ENCODE peak calls at places on chromosomes 1 and 21, in six cellular contexts. Y is lung; V is ovary; Z is GM20000; I is EH; R is stimulated activated CD4-positive, alpha-beta T cell treated with anti-CD3 and anti-CD28 coated beads, Interleukin-1b, Interleukin-23, amount 100 ng/mL, for 1 hour. M is an unnamed sample.

GRCh38 chr1:228090613-228091081 is 8.1 kb downstream of the ARF1 start:
- DNase-seq in Y (no peak), V (peak; percentile 8), Z (no peak), I (peak; percentile 27), R (no peak), M (no peak)

GRCh38 chr1:106266786-106267185 is 789.7 kb upstream of the PRMT6 start:
- DNase-seq in Y (no peak), V (no peak), Z (no peak), I (no peak), R (no peak), M (no peak)

GRCh38 chr1:42479621-42480020 is 16.5 kb downstream of the CCDC30 start:
- DNase-seq in Y (no peak), V (no peak), Z (no peak), I (peak; percentile 18), R (no peak), M (no peak)

GRCh38 chr1:94326329-94326728 is 88.9 kb upstream of the ARHGAP29 start:
- DNase-seq in Y (no peak), V (no peak), Z (no peak), I (no peak), R (no peak), M (no peak)

GRCh38 chr21:24509131-24509530 is 1098.2 kb downstream of the MRPL39 start:
- DNase-seq in Y (no peak), V (no peak), Z (no peak), I (no peak), R (no peak), M (no peak)

GRCh38 chr1:88802950-88803349 is 88.4 kb downstream of the GTF2B start:
- DNase-seq in Y (no peak), V (no peak), Z (no peak), I (peak; percentile 85), R (no peak), M (no peak)

GRCh38 chr1:6268431-6268830 is 7.5 kb upstream of the GPR153 start:
- DNase-seq in Y (no peak), V (no peak), Z (no peak), I (no peak), R (no peak), M (no peak)

GRCh38 chr1:164699815-164700491 is 141.0 kb downstream of the PBX1 start:
- DNase-seq in Y (no peak), V (no peak), Z (no peak), I (no peak), R (no peak), M (no peak)

GRCh38 chr1:87560961-87561360 is 232.3 kb downstream of the LMO4 start:
- DNase-seq in Y (no peak), V (no peak), Z (no peak), I (no peak), R (no peak), M (no peak)

GRCh38 chr1:9361630-9362256 is 69.0 kb downstream of the SPSB1 start:
- DNase-seq in Y (no peak), V (no peak), Z (no peak), I (peak; percentile 46), R (no peak), M (no peak)

GRCh38 chr1:9316080-9316444 is 23.4 kb downstream of the SPSB1 start:
- DNase-seq in Y (no peak), V (no peak), Z (no peak), I (no peak), R (no peak), M (no peak)